ENCODE peak calls at places on chromosomes 7 and 10, in four cellular contexts. T is skeletal muscle cell, C is COR-L47, P is cardiac fibroblast. A is an unnamed sample.

GRCh38 chr10:132309879-132310591 is 2.3 kb upstream of the STK32C start:
- DNase-seq in T (no peak), C (no peak), P (no peak), A (no peak)

GRCh38 chr7:143372070-143372469 is 9.1 kb upstream of the ZYX start:
- DNase-seq in T (no peak), C (peak), P (peak), A (no peak)

GRCh38 chr7:16028651-16029050 is 342.2 kb upstream of the MEOX2 start:
- DNase-seq in T (no peak), C (no peak), P (no peak), A (no peak)

GRCh38 chr7:55231736-55232280 is 133.3 kb upstream of the LANCL2 start:
- DNase-seq in T (no peak), C (no peak), P (no peak), A (no peak)

GRCh38 chr10:70255329-70256299 is 22.4 kb upstream of the PPA1 start:
- DNase-seq in T (no peak), C (no peak), P (peak), A (no peak)

GRCh38 chr10:11754620-11755019 is 12.4 kb downstream of the ECHDC3 start:
- DNase-seq in T (no peak), C (no peak), P (no peak), A (no peak)

GRCh38 chr7:80335473-80336232 is 176.2 kb downstream of the GNAT3 start:
- DNase-seq in T (peak), C (peak), P (no peak), A (no peak)

GRCh38 chr7:91357929-91358328 is 93.7 kb downstream of the FZD1 start:
- DNase-seq in T (no peak), C (no peak), P (no peak), A (no peak)

GRCh38 chr7:2049111-2049781 is 183.5 kb downstream of the MAD1L1 start:
- DNase-seq in T (no peak), C (no peak), P (no peak), A (no peak)

GRCh38 chr10:18219096-18219495 is 78.9 kb downstream of the CACNB2 start:
- DNase-seq in T (no peak), C (no peak), P (peak), A (no peak)

GRCh38 chr7:141999219-141999618 is 3.5 kb downstream of the MGAM start:
- DNase-seq in T (no peak), C (peak), P (no peak), A (no peak)

GRCh38 chr7:128217030-128217805 is 23.9 kb upstream of the LEP start:
- DNase-seq in T (peak), C (no peak), P (peak), A (no peak)

GRCh38 chr10:50605280-50606270 is 18.2 kb downstream of the SGMS1 start:
- DNase-seq in T (peak), C (no peak), P (peak), A (no peak)

GRCh38 chr10:28965937-28966336 is 288.6 kb downstream of the BAMBI start:
- DNase-seq in T (no peak), C (no peak), P (no peak), A (no peak)

GRCh38 chr10:27359792-27360320 is 119.3 kb upstream of the ACBD5 start:
- DNase-seq in T (no peak), C (no peak), P (peak), A (no peak)

GRCh38 chr10:76297787-76298281 is 866.4 kb downstream of the LRMDA start:
- DNase-seq in T (no peak), C (peak), P (no peak), A (peak)

GRCh38 chr10:133456041-133456951 is 2.6 kb downstream of the SCART1 start:
- DNase-seq in T (no peak), C (no peak), P (no peak), A (no peak)

GRCh38 chr7:71933426-71933825 is 478.7 kb downstream of the CALN1 start:
- DNase-seq in T (no peak), C (no peak), P (no peak), A (no peak)

GRCh38 chr10:118564652-118565051 is 30.8 kb downstream of the PRLHR start:
- DNase-seq in T (no peak), C (no peak), P (peak), A (no peak)

A was measured in NCI-H1417 treated with DMSO at 0.1 percent for 48 hours.